ENCODE peak calls at places on chromosomes 4 and X, in eight cellular contexts. One of them, this sample, is unnamed.

GRCh38 chr4:163107754-163108153 is 58.9 kb downstream of the NAF1 start:
- ATAC-seq in GM12878: peak
- ATAC-seq in K562: no peak
- ATAC-seq in HepG2: no peak
- ATAC-seq in HCT116: peak
- ATAC-seq in GM23338: no peak
- ATAC-seq in Panc1: no peak
- ATAC-seq in upper lobe of left lung: no peak
- ATAC-seq in this sample: no peak

GRCh38 chrX:70554081-70554480 is 109.4 kb downstream of the DLG3 start:
- ATAC-seq in GM12878: peak
- ATAC-seq in K562: peak
- ATAC-seq in HepG2: no peak
- ATAC-seq in HCT116: no peak
- ATAC-seq in GM23338: no peak
- ATAC-seq in Panc1: no peak
- ATAC-seq in upper lobe of left lung: no peak
- ATAC-seq in this sample: no peak

GRCh38 chrX:23726196-23726595 is 16.9 kb downstream of the ACOT9 start:
- ATAC-seq in GM12878: no peak
- ATAC-seq in K562: no peak
- ATAC-seq in HepG2: no peak
- ATAC-seq in HCT116: no peak
- ATAC-seq in GM23338: no peak
- ATAC-seq in Panc1: no peak
- ATAC-seq in upper lobe of left lung: no peak
- ATAC-seq in this sample: no peak

GRCh38 chr4:176266026-176266425 is 3.0 kb downstream of the ASB5 start:
- ATAC-seq in GM12878: no peak
- ATAC-seq in K562: no peak
- ATAC-seq in HepG2: no peak
- ATAC-seq in HCT116: no peak
- ATAC-seq in GM23338: no peak
- ATAC-seq in Panc1: no peak
- ATAC-seq in upper lobe of left lung: no peak
- ATAC-seq in this sample: no peak

GRCh38 chr4:67282749-67283148 is 262.6 kb downstream of the CENPC start:
- ATAC-seq in GM12878: no peak
- ATAC-seq in K562: no peak
- ATAC-seq in HepG2: no peak
- ATAC-seq in HCT116: no peak
- ATAC-seq in GM23338: no peak
- ATAC-seq in Panc1: no peak
- ATAC-seq in upper lobe of left lung: no peak
- ATAC-seq in this sample: no peak

GRCh38 chr4:185464184-185464583 is 7.3 kb downstream of the CCDC110 start:
- ATAC-seq in GM12878: no peak
- ATAC-seq in K562: peak
- ATAC-seq in HepG2: no peak
- ATAC-seq in HCT116: no peak
- ATAC-seq in GM23338: peak
- ATAC-seq in Panc1: no peak
- ATAC-seq in upper lobe of left lung: no peak
- ATAC-seq in this sample: no peak

GRCh38 chr4:175616287-175616686 is 195.8 kb downstream of the GPM6A start:
- ATAC-seq in GM12878: no peak
- ATAC-seq in K562: no peak
- ATAC-seq in HepG2: no peak
- ATAC-seq in HCT116: no peak
- ATAC-seq in GM23338: no peak
- ATAC-seq in Panc1: no peak
- ATAC-seq in upper lobe of left lung: no peak
- ATAC-seq in this sample: no peak

GRCh38 chrX:18119856-18120255 is 100.8 kb downstream of the BEND2 start:
- ATAC-seq in GM12878: no peak
- ATAC-seq in K562: no peak
- ATAC-seq in HepG2: no peak
- ATAC-seq in HCT116: no peak
- ATAC-seq in GM23338: peak
- ATAC-seq in Panc1: no peak
- ATAC-seq in upper lobe of left lung: no peak
- ATAC-seq in this sample: no peak

GRCh38 chrX:136754641-136755040 is 26.1 kb downstream of the ARHGEF6 start:
- ATAC-seq in GM12878: no peak
- ATAC-seq in K562: no peak
- ATAC-seq in HepG2: no peak
- ATAC-seq in HCT116: no peak
- ATAC-seq in GM23338: peak
- ATAC-seq in Panc1: no peak
- ATAC-seq in upper lobe of left lung: peak
- ATAC-seq in this sample: no peak

GRCh38 chr4:110058677-110059076 is 139.7 kb downstream of the ELOVL6 start:
- ATAC-seq in GM12878: no peak
- ATAC-seq in K562: no peak
- ATAC-seq in HepG2: no peak
- ATAC-seq in HCT116: no peak
- ATAC-seq in GM23338: no peak
- ATAC-seq in Panc1: no peak
- ATAC-seq in upper lobe of left lung: no peak
- ATAC-seq in this sample: no peak

GRCh38 chr4:7112656-7113055 is 44.8 kb upstream of the GRPEL1 start:
- ATAC-seq in GM12878: no peak
- ATAC-seq in K562: no peak
- ATAC-seq in HepG2: no peak
- ATAC-seq in HCT116: no peak
- ATAC-seq in GM23338: no peak
- ATAC-seq in Panc1: no peak
- ATAC-seq in upper lobe of left lung: no peak
- ATAC-seq in this sample: no peak

GRCh38 chr4:77880784-77881183 is 18.2 kb downstream of the MRPL1 start:
- ATAC-seq in GM12878: peak
- ATAC-seq in K562: no peak
- ATAC-seq in HepG2: no peak
- ATAC-seq in HCT116: no peak
- ATAC-seq in GM23338: no peak
- ATAC-seq in Panc1: no peak
- ATAC-seq in upper lobe of left lung: no peak
- ATAC-seq in this sample: no peak

GRCh38 chr4:8591114-8591513 is 1.5 kb upstream of the CPZ start:
- ATAC-seq in GM12878: no peak
- ATAC-seq in K562: no peak
- ATAC-seq in HepG2: no peak
- ATAC-seq in HCT116: no peak
- ATAC-seq in GM23338: no peak
- ATAC-seq in Panc1: no peak
- ATAC-seq in upper lobe of left lung: no peak
- ATAC-seq in this sample: no peak

GRCh38 chr4:8593268-8594096 is 917 bp downstream of the CPZ start:
- ATAC-seq in GM12878: no peak
- ATAC-seq in K562: peak
- ATAC-seq in HepG2: peak
- ATAC-seq in HCT116: no peak
- ATAC-seq in GM23338: peak
- ATAC-seq in Panc1: no peak
- ATAC-seq in upper lobe of left lung: no peak
- ATAC-seq in this sample: no peak

GRCh38 chr4:8591626-8592365 is 769 bp upstream of the CPZ start:
- ATAC-seq in GM12878: no peak
- ATAC-seq in K562: no peak
- ATAC-seq in HepG2: no peak
- ATAC-seq in HCT116: no peak
- ATAC-seq in GM23338: peak
- ATAC-seq in Panc1: peak
- ATAC-seq in upper lobe of left lung: no peak
- ATAC-seq in this sample: no peak

GRCh38 chr4:8594097-8595038 is 1.8 kb downstream of the CPZ start:
- ATAC-seq in GM12878: peak
- ATAC-seq in K562: peak
- ATAC-seq in HepG2: peak
- ATAC-seq in HCT116: peak
- ATAC-seq in GM23338: peak
- ATAC-seq in Panc1: peak
- ATAC-seq in upper lobe of left lung: no peak
- ATAC-seq in this sample: peak

GRCh38 chr4:8592366-8593267 is at the start of gene CPZ:
- ATAC-seq in GM12878: no peak
- ATAC-seq in K562: peak
- ATAC-seq in HepG2: peak
- ATAC-seq in HCT116: no peak
- ATAC-seq in GM23338: peak
- ATAC-seq in Panc1: no peak
- ATAC-seq in upper lobe of left lung: no peak
- ATAC-seq in this sample: peak
- H3K4me3 ChIP-seq in GM12878: no peak
- H3K4me3 ChIP-seq in K562: peak
- H3K4me3 ChIP-seq in HepG2: peak
- H3K4me3 ChIP-seq in HCT116: no peak
- H3K4me3 ChIP-seq in GM23338: peak
- H3K4me3 ChIP-seq in Panc1: no peak
- H3K4me3 ChIP-seq in upper lobe of left lung: peak
- H3K4me3 ChIP-seq in this sample: no peak

GRCh38 chr4:126192506-126192905 is 877.8 kb downstream of the FAT4 start:
- ATAC-seq in GM12878: no peak
- ATAC-seq in K562: no peak
- ATAC-seq in HepG2: no peak
- ATAC-seq in HCT116: no peak
- ATAC-seq in GM23338: no peak
- ATAC-seq in Panc1: no peak
- ATAC-seq in upper lobe of left lung: no peak
- ATAC-seq in this sample: no peak
- TF ChIP-seq POLR2AphosphoS5 in GM12878: no peak
- TF ChIP-seq POLR2AphosphoS5 in K562: no peak
- TF ChIP-seq POLR2AphosphoS5 in HepG2: no peak
- TF ChIP-seq POLR2AphosphoS5 in HCT116: no peak
- TF ChIP-seq POLR2AphosphoS5 in GM23338: no peak
- TF ChIP-seq POLR2AphosphoS5 in Panc1: no peak
- TF ChIP-seq POLR2AphosphoS5 in upper lobe of left lung: no peak
- TF ChIP-seq POLR2AphosphoS5 in this sample: no peak

DNA sequence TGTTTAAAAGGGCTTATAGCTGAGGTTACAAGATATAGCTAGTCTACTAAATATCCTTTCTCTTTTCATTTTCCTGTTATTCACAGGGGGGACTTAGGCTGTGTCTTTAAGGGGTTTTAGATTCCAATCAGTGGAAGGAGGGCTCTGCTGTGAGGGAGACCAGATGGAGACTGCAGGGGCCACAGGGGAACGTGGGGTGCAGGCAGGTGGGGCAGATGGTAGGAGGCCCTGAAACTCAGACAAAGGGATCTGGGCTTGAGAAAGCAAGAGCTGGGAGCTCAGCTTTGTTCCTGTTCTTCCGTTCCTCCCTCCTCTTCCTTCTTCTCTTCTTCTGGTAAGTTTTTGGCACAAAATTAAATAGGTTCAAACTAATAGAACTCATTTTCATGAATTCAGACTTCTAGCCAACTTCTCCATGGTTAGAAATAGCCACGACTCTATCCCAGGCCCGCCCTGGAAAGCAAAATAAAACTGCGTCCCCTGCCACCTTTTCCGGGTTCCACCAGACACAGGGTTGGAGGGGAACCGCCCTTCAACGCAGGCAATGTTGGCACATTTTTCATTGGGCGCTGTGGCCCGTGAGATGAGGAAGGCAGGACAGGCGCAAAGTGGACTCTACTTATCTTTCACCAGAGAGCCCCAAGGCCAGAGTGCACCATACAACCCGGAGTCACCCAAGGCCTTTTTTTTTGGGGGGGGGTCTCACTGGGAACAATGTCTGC is 3.5 kb upstream of the TMSB4X start:
- ATAC-seq in GM12878: peak
- ATAC-seq in K562: no peak
- ATAC-seq in HepG2: no peak
- ATAC-seq in HCT116: no peak
- ATAC-seq in GM23338: no peak
- ATAC-seq in Panc1: peak
- ATAC-seq in upper lobe of left lung: no peak
- ATAC-seq in this sample: no peak
- H3K4me3 ChIP-seq in GM12878: peak
- H3K4me3 ChIP-seq in K562: no peak
- H3K4me3 ChIP-seq in HepG2: no peak
- H3K4me3 ChIP-seq in HCT116: no peak
- H3K4me3 ChIP-seq in GM23338: no peak
- H3K4me3 ChIP-seq in Panc1: peak
- H3K4me3 ChIP-seq in upper lobe of left lung: no peak
- H3K4me3 ChIP-seq in this sample: no peak

GRCh38 chrX:11351375-11352295 is 58.4 kb downstream of the AMELX start:
- ATAC-seq in GM12878: peak
- ATAC-seq in K562: peak
- ATAC-seq in HepG2: no peak
- ATAC-seq in HCT116: no peak
- ATAC-seq in GM23338: no peak
- ATAC-seq in Panc1: no peak
- ATAC-seq in upper lobe of left lung: peak
- ATAC-seq in this sample: peak
- TF ChIP-seq POLR2AphosphoS5 in GM12878: no peak
- TF ChIP-seq POLR2AphosphoS5 in K562: no peak
- TF ChIP-seq POLR2AphosphoS5 in HepG2: no peak
- TF ChIP-seq POLR2AphosphoS5 in HCT116: no peak
- TF ChIP-seq POLR2AphosphoS5 in GM23338: no peak
- TF ChIP-seq POLR2AphosphoS5 in Panc1: no peak
- TF ChIP-seq POLR2AphosphoS5 in upper lobe of left lung: no peak
- TF ChIP-seq POLR2AphosphoS5 in this sample: peak